ENCODE peak calls at places on chromosomes 12 and 14, in four cellular contexts. X is activated naive CD8-positive, alpha-beta T cell treated with anti-CD3 and anti-CD28 coated beads, Interleukin-2, amount 50 U/mL, for 24 hours; H is RKO; F is stimulated activated CD8-positive, alpha-beta memory T cell treated with anti-CD3 and anti-CD28 coated beads, Interleukin-15, amount 100 ng/mL, for 24 hours. O is an unnamed sample.

GRCh38 chr14:96584199-96584906 is 82.2 kb downstream of the PAPOLA start:
- DNase-seq in X (peak), H (peak), F (no peak), O (peak)

GRCh38 chr12:77122236-77122635 is 56.9 kb upstream of the E2F7 start:
- DNase-seq in X (no peak), H (peak), F (no peak), O (no peak)

GRCh38 chr14:73245401-73246325 is 8.4 kb downstream of the PAPLN start:
- DNase-seq in X (peak), H (no peak), F (peak), O (peak)

GRCh38 chr14:100028990-100029677 is 36.1 kb upstream of the EVL start:
- DNase-seq in X (no peak), H (no peak), F (no peak), O (no peak)

GRCh38 chr12:121817648-121818043 is 13.8 kb downstream of the SETD1B start:
- DNase-seq in X (no peak), H (no peak), F (no peak), O (no peak)

GRCh38 chr14:63773504-63773903 is 45.6 kb upstream of the SGPP1 start:
- DNase-seq in X (no peak), H (no peak), F (no peak), O (no peak)

GRCh38 chr14:58488550-58488949 is 61.0 kb downstream of the KIAA0586 start:
- DNase-seq in X (no peak), H (no peak), F (no peak), O (no peak)

GRCh38 chr12:80830533-80831088 is 107.1 kb downstream of the LIN7A start:
- DNase-seq in X (no peak), H (no peak), F (no peak), O (no peak)

GRCh38 chr12:97148941-97149559 is 242.0 kb downstream of the NEDD1 start:
- DNase-seq in X (peak), H (peak), F (peak), O (peak)

GRCh38 chr14:22478670-22479069 is 110.4 kb downstream of the DAD1 start:
- DNase-seq in X (no peak), H (no peak), F (no peak), O (no peak)

GRCh38 chr12:47244730-47245285 is 165.0 kb upstream of the AMIGO2 start:
- DNase-seq in X (no peak), H (no peak), F (no peak), O (no peak)

GRCh38 chr12:11662369-11662768 is 12.9 kb downstream of the ETV6 start:
- DNase-seq in X (no peak), H (no peak), F (no peak), O (no peak)

GRCh38 chr12:82019533-82019932 is 260.4 kb upstream of the PPFIA2 start:
- DNase-seq in X (no peak), H (peak), F (no peak), O (no peak)

GRCh38 chr14:82621881-82622450 is 1088.3 kb upstream of the SEL1L start:
- DNase-seq in X (no peak), H (no peak), F (no peak), O (no peak)

GRCh38 chr12:23008613-23009012 is 383.6 kb downstream of the ETNK1 start:
- DNase-seq in X (no peak), H (no peak), F (no peak), O (no peak)

GRCh38 chr12:123897221-123897620 is 75.4 kb downstream of the CCDC92 start:
- DNase-seq in X (no peak), H (peak), F (no peak), O (no peak)

GRCh38 chr14:65074449-65075155 is 27.7 kb downstream of the MAX start:
- DNase-seq in X (no peak), H (no peak), F (no peak), O (no peak)

GRCh38 chr12:31015215-31015614 is 58.4 kb upstream of the DDX11 start:
- DNase-seq in X (no peak), H (no peak), F (no peak), O (no peak)

GRCh38 chr12:78470354-78471195 is 394.0 kb upstream of the SYT1 start:
- DNase-seq in X (no peak), H (peak), F (no peak), O (no peak)

GRCh38 chr12:45357547-45358417 is 141.9 kb downstream of the ANO6 start:
- DNase-seq in X (no peak), H (no peak), F (no peak), O (no peak)

GRCh38 chr14:76191297-76191696 is 39.6 kb downstream of the GPATCH2L start:
- DNase-seq in X (no peak), H (no peak), F (no peak), O (no peak)

GRCh38 chr14:45891417-45892080 is 638.5 kb upstream of the MIS18BP1 start:
- DNase-seq in X (no peak), H (no peak), F (no peak), O (no peak)

GRCh38 chr14:53304726-53305381 is 151.7 kb upstream of the DDHD1 start:
- DNase-seq in X (no peak), H (no peak), F (no peak), O (no peak)

GRCh38 chr12:124471828-124472227 is 95.6 kb downstream of the NCOR2 start:
- DNase-seq in X (no peak), H (no peak), F (no peak), O (no peak)

GRCh38 chr12:109952160-109952858 is 43.9 kb downstream of the GIT2 start:
- DNase-seq in X (no peak), H (no peak), F (no peak), O (no peak)

GRCh38 chr14:81165188-81165587 is 55.6 kb downstream of the GTF2A1 start:
- DNase-seq in X (no peak), H (no peak), F (no peak), O (no peak)

GRCh38 chr12:87953257-87953860 is 75.8 kb downstream of the C12orf50 start:
- DNase-seq in X (no peak), H (peak), F (no peak), O (no peak)

GRCh38 chr12:52628111-52628507 is 9.8 kb upstream of the KRT73 start:
- DNase-seq in X (no peak), H (no peak), F (no peak), O (no peak)